ENCODE peak calls at places on chromosome 1, in four cellular contexts. R is CD8-positive, alpha-beta T cell; B is K562; M is testis. P is an unnamed sample. For H3K36me3 and H3K4me1, the result is how much of the 10 kb centered on the place peaks cover.

GRCh38 chr1:53552146-53552940 is 93.1 kb downstream of the DMRTB1 start:
- DNase-seq in R (no peak), B (no peak), M (no peak), P (no peak)

GRCh38 chr1:110050602-110051261 is 16.3 kb downstream of the STRIP1 start:
- DNase-seq in R (no peak), B (no peak), M (peak), P (no peak)

GRCh38 chr1:41518471-41518870 is 34.0 kb upstream of the EDN2 start:
- DNase-seq in R (no peak), B (no peak), M (no peak), P (no peak)

GRCh38 chr1:198794498-198794897 is 155.7 kb downstream of the PTPRC start:
- DNase-seq in R (no peak), B (no peak), M (no peak), P (no peak)

GRCh38 chr1:107262472-107263286 is 121.8 kb downstream of the NTNG1 start:
- DNase-seq in R (no peak), B (no peak), M (no peak), P (no peak)

GRCh38 chr1:248670003-248670402 is 14.7 kb upstream of the OR2T27 start:
- DNase-seq in R (no peak), B (no peak), M (no peak), P (no peak)

GRCh38 chr1:197868751-197869501 is 33.5 kb upstream of the C1orf53 start:
- DNase-seq in R (no peak), B (peak), M (peak), P (no peak)

GRCh38 chr1:109789771-109790170 is 26.0 kb upstream of the EPS8L3 start:
- DNase-seq in R (no peak), B (no peak), M (no peak), P (no peak)

GRCh38 chr1:177615251-177615650 is 354.6 kb downstream of the SEC16B start:
- DNase-seq in R (no peak), B (no peak), M (no peak), P (no peak)

GRCh38 chr1:52056937-52057231 is 789 bp downstream of the BTF3L4 start:
- DNase-seq in R (no peak), B (no peak), M (no peak), P (no peak)

GRCh38 chr1:245045087-245045881 is 109.5 kb upstream of the KIF26B start:
- DNase-seq in R (no peak), B (no peak), M (peak), P (no peak)

GRCh38 chr1:67824771-67825170 is 8.5 kb downstream of the GNG12 start:
- DNase-seq in R (no peak), B (no peak), M (no peak), P (no peak)

GRCh38 chr1:229756666-229757065 is 130.6 kb downstream of the URB2 start:
- DNase-seq in R (no peak), B (no peak), M (no peak), P (no peak)

GRCh38 chr1:97392701-97393100 is 528.1 kb downstream of the DPYD start:
- DNase-seq in R (no peak), B (no peak), M (no peak), P (no peak)

GRCh38 chr1:246681822-246682221 is 42.4 kb upstream of the SCCPDH start:
- DNase-seq in R (no peak), B (no peak), M (no peak), P (peak)

GRCh38 chr1:89454845-89455521 is 69.6 kb upstream of the LRRC8B start:
- DNase-seq in R (peak), B (peak), M (peak), P (peak)

GRCh38 chr1:167432780-167433179 is 85.5 kb downstream of the CD247 start:
- DNase-seq in R (no peak), B (no peak), M (no peak), P (no peak)

GRCh38 chr1:201766117-201766863 is 62.7 kb upstream of the IPO9 start:
- DNase-seq in R (no peak), B (no peak), M (peak), P (peak)

GRCh38 chr1:63704443-63704842 is 69.4 kb upstream of the ROR1 start:
- DNase-seq in R (no peak), B (no peak), M (no peak), P (no peak)

GRCh38 chr1:228867951-228868730 is 132.9 kb downstream of the RHOU start:
- DNase-seq in R (no peak), B (no peak), M (no peak), P (no peak)

GRCh38 chr1:211643324-211644212 is 31.9 kb downstream of the NEK2 start:
- DNase-seq in R (no peak), B (peak), M (peak), P (no peak)

GRCh38 chr1:172708452-172708851 is 49.5 kb downstream of the FASLG start:
- DNase-seq in R (peak), B (no peak), M (no peak), P (no peak)

GRCh38 chr1:203551550-203551949 is 57.6 kb downstream of the OPTC start:
- DNase-seq in R (no peak), B (no peak), M (no peak), P (no peak)

GRCh38 chr1:89762801-89763648 is 57.8 kb upstream of the LRRC8D start:
- DNase-seq in R (peak), B (peak), M (peak), P (peak)

GRCh38 chr1:2854611-2855010 is 53.1 kb upstream of the TTC34 start:
- DNase-seq in R (no peak), B (no peak), M (no peak), P (peak)

GRCh38 chr1:202599669-202600431 is 110.4 kb downstream of the SYT2 start:
- DNase-seq in R (no peak), B (peak), M (peak), P (peak)

GRCh38 chr1:15220825-15221431 is 26.1 kb upstream of the FHAD1 start:
- DNase-seq in R (no peak), B (no peak), M (no peak), P (no peak)

GRCh38 chr1:77395051-77395450 is 113.2 kb downstream of the AK5 start:
- DNase-seq in R (no peak), B (no peak), M (no peak), P (no peak)

GRCh38 chr1:218475275-218475674 is 130.1 kb downstream of the TGFB2 start:
- DNase-seq in R (no peak), B (no peak), M (no peak), P (no peak)

GRCh38 chr1:229114315-229114714 is 156.6 kb upstream of the RAB4A start:
- DNase-seq in R (no peak), B (no peak), M (no peak), P (no peak)

GRCh38 chr1:179881642-179882252 is 338 bp upstream of the TOR1AIP1 start:
- DNase-seq in R (no peak), B (no peak), M (peak), P (peak)

GRCh38 chr1:223421025-223421424 is 27.8 kb downstream of the CCDC185 start:
- DNase-seq in R (no peak), B (no peak), M (peak), P (peak)

GRCh38 chr1:165696625-165697100 is 1.7 kb downstream of the ALDH9A1 start:
- DNase-seq in R (no peak), B (no peak), M (peak), P (no peak)

DNA sequence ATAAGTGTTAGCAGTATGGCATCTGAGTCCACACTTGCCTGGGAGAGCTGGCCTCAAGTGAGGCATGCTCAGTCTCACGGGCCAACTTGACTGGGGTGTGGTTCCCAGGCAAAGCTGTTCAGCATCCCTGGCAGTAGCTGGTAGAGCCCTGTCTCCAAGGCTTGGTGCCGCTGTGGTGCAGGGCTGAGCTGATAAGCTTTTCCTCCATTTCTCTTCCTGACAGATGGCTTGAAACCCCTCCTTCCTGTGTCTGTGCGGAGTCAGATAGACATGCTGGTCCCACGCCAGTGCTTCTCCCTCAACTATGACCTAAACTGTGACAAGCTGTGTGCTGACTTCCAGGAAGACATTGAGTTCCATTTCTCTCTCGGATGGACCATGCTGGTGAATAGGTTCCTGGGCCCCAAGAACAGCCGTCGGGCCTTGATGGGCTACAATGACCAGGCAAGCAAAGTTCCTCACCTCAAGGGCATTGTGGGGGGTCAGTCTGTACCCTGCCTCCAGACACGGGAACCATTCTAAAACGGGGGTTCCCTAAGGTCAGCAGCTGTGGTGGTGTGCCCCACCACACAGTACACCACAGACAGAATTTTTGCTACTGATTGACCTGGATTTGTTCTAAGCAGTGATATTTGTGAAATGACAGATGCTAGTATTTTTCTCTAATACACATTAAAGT is 13.7 kb upstream of the MIIP start:
- DNase-seq in R (no peak), B (peak), M (no peak), P (no peak)
- H3K36me3 ChIP-seq in R (half or more), B (half or more), M (under half), P (half or more)

DNA sequence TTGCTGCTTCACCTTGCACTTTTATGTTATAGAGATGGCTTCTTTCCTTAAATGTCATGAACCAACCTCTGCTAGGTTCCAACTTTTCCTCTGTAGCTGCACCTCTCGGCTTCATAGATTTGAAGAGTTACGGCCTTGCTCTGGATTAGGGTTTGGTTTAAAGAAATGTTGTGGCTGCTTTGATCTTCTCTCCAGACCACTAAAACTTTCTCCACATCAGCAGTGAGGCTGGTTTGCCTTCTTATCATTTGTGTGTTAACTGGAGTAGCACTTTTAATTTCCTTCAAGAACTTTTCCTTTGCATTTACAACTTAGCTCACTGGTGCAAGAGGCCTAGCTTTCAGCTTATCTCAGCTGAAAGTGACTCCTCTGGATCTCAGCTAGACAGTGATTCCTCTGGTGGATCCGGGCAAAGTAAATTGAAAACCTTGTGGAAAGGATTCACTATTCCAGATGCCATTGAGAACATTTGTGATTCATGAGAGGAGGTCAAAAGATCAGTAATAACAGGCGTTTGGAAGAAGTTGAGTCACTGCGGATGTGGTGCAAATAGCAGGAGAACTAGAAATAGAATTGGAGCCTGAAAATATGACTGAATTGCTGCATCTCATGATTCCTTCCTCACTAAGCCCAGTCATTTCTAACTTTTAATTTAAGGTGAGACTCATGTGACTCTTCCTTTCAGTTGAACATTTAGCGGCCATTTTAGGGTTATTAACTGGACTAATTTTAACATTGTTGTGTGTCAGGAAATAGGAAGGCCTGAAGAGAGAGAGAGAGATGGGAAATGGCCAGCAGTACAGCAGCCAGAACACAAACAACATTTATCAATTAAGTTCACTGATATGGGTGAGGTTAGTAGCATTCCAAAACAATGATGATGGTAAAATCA is 16.2 kb upstream of the RGS1 start:
- DNase-seq in R (no peak), B (no peak), M (no peak), P (no peak)
- H3K4me1 ChIP-seq in R (under half), B (under half), M (under half), P (under half)

GRCh38 chr1:170511066-170511465 is 20.9 kb upstream of the GORAB start:
- DNase-seq in R (no peak), B (no peak), M (no peak), P (no peak)
- TF ChIP-seq CTCF in R (no peak), B (no peak), M (no peak), P (no peak)

GRCh38 chr1:19689131-19689757 is 24.6 kb downstream of the HTR6 start:
- DNase-seq in R (no peak), B (no peak), M (no peak), P (no peak)

GRCh38 chr1:19689856-19690255 is 25.2 kb downstream of the HTR6 start:
- DNase-seq in R (no peak), B (no peak), M (no peak), P (no peak)

GRCh38 chr1:19687414-19687813 is 22.7 kb downstream of the HTR6 start:
- DNase-seq in R (no peak), B (no peak), M (no peak), P (no peak)

GRCh38 chr1:19688041-19688842 is 23.6 kb downstream of the HTR6 start:
- DNase-seq in R (peak), B (no peak), M (no peak), P (no peak)

GRCh38 chr1:19690342-19690741 is 25.7 kb downstream of the HTR6 start:
- DNase-seq in R (no peak), B (no peak), M (no peak), P (no peak)
- H3K36me3 ChIP-seq in R (under half), B (under half), M (under half), P (under half)

GRCh38 chr1:28744184-28744583 is 7.4 kb downstream of the YTHDF2 start:
- DNase-seq in R (no peak), B (no peak), M (no peak), P (no peak)
- H3K4me1 ChIP-seq in R (half or more), B (under half), M (under half), P (under half)

GRCh38 chr1:82795503-82796149 is 994.9 kb downstream of the ADGRL2 start:
- DNase-seq in R (no peak), B (no peak), M (no peak), P (no peak)
- TF ChIP-seq CTCF in R (no peak), B (no peak), M (no peak), P (no peak)

GRCh38 chr1:155713054-155713453 is 24.2 kb downstream of the DAP3 start:
- DNase-seq in R (no peak), B (no peak), M (no peak), P (no peak)
- H3K36me3 ChIP-seq in R (under half), B (half or more), M (under half), P (under half)

P was measured in heart left ventricle.